ENCODE peak calls at places on chromosomes 13 and 19, in four cellular contexts. T, J, Z and L are unnamed samples.

GRCh38 chr19:4775627-4776152 is 15.8 kb upstream of the FEM1A start:
- DNase-seq in T (no peak), J (no peak), Z (no peak), L (no peak)

GRCh38 chr19:2722541-2723344 is 1.6 kb upstream of the DIRAS1 start:
- DNase-seq in T (peak; percentile 34), J (no peak), Z (peak; percentile 56), L (peak; percentile 68)

GRCh38 chr19:46748325-46749109 is 2.3 kb upstream of the STRN4 start:
- DNase-seq in T (peak; percentile 78), J (peak; percentile 58), Z (peak; percentile 66), L (no peak)

GRCh38 chr13:74003374-74003773 is 130.8 kb downstream of the KLF12 start:
- DNase-seq in T (no peak), J (no peak), Z (no peak), L (no peak)

GRCh38 chr19:45815501-45816216 is 551 bp upstream of the RSPH6A start:
- DNase-seq in T (peak; percentile 89), J (no peak), Z (peak; percentile 58), L (no peak)

GRCh38 chr19:48496959-48497727 is 14.5 kb downstream of the LMTK3 start:
- DNase-seq in T (no peak), J (no peak), Z (no peak), L (no peak)

GRCh38 chr13:76856141-76856571 is 30.0 kb downstream of the KCTD12 start:
- DNase-seq in T (no peak), J (no peak), Z (no peak), L (no peak)

GRCh38 chr19:38389101-38389925 is 816 bp downstream of the SPRED3 start:
- DNase-seq in T (peak; percentile 41), J (no peak), Z (peak; percentile 47), L (no peak)

GRCh38 chr13:111659236-111659635 is 338.8 kb downstream of the TEX29 start:
- DNase-seq in T (no peak), J (no peak), Z (no peak), L (no peak)

GRCh38 chr19:49780861-49781260 is 14.1 kb downstream of the AP2A1 start:
- DNase-seq in T (no peak), J (no peak), Z (no peak), L (no peak)

GRCh38 chr13:92589955-92590354 is 636.7 kb upstream of the GPC6 start:
- DNase-seq in T (no peak), J (no peak), Z (no peak), L (no peak)

GRCh38 chr19:28519950-28520861 is 692.7 kb downstream of the UQCRFS1 start:
- DNase-seq in T (no peak), J (no peak), Z (no peak), L (no peak)

GRCh38 chr13:21675095-21676007 is 4.5 kb downstream of the FGF9 start:
- DNase-seq in T (peak; percentile 59), J (no peak), Z (peak; percentile 67), L (no peak)

GRCh38 chr19:44401108-44401786 is at the start of gene ZNF285:
- DNase-seq in T (peak; percentile 97), J (peak; percentile 82), Z (peak; percentile 85), L (peak; percentile 92)

GRCh38 chr19:33240181-33240771 is 14.6 kb upstream of the SLC7A10 start:
- DNase-seq in T (no peak), J (no peak), Z (no peak), L (no peak)

GRCh38 chr19:16208847-16209246 is 11.1 kb downstream of the AP1M1 start:
- DNase-seq in T (no peak), J (no peak), Z (no peak), L (no peak)

GRCh38 chr19:42089772-42090171 is 13.8 kb downstream of the ZNF574 start:
- DNase-seq in T (no peak), J (no peak), Z (no peak), L (no peak)

GRCh38 chr19:45211751-45212381 is 33.3 kb downstream of the BLOC1S3 start:
- DNase-seq in T (no peak), J (no peak), Z (peak; percentile 22), L (no peak)

GRCh38 chr13:51849145-51850101 is 4.4 kb upstream of the TMEM272 start:
- DNase-seq in T (peak; percentile 58), J (no peak), Z (peak; percentile 48), L (no peak)

DNA sequence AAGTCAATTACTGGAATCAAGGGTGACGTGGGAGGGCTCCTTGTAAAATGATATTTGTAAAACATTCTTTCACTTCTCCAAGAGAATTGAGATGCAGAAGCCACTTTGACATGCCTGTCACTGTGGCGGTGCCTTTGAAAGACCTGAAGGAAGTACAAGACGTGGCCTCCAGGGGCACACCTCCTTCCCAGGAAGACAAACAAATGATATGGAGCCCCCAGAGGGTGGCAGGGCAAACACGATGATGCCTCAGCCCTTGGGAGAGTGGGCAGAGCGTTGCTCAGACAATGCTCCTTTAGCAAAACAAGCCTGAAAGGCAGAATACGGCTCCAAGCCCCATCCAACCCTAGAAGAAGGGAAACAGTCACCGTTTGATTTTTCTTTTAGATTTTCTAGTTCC is 9.3 kb upstream of the ATP12A start:
- DNase-seq in T (peak; percentile 28), J (no peak), Z (no peak), L (no peak)
- TF ChIP-seq CTCF in T (no peak), J (no peak), Z (no peak), L (no peak)

GRCh38 chr13:26255717-26256277 is 1.9 kb downstream of the CDK8 start:
- DNase-seq in T (peak; percentile 13), J (no peak), Z (no peak), L (no peak)
- TF ChIP-seq CTCF in T (peak; percentile 40), J (no peak), Z (peak; percentile 66), L (no peak)

GRCh38 chr13:29991343-29991742 is 140.9 kb upstream of the UBL3 start:
- DNase-seq in T (no peak), J (no peak), Z (no peak), L (no peak)
- TF ChIP-seq CTCF in T (no peak), J (no peak), Z (no peak), L (no peak)

GRCh38 chr13:113086031-113086750 is 19.4 kb upstream of the F7 start:
- DNase-seq in T (no peak), J (no peak), Z (no peak), L (no peak)

GRCh38 chr13:113083402-113084061 is 22.1 kb upstream of the F7 start:
- DNase-seq in T (no peak), J (no peak), Z (no peak), L (peak; percentile 81)

GRCh38 chr13:113083022-113083373 is 22.6 kb upstream of the F7 start:
- DNase-seq in T (no peak), J (no peak), Z (no peak), L (peak; percentile 39)

GRCh38 chr13:113084943-113085540 is 20.5 kb upstream of the F7 start:
- DNase-seq in T (no peak), J (no peak), Z (no peak), L (no peak)

DNA sequence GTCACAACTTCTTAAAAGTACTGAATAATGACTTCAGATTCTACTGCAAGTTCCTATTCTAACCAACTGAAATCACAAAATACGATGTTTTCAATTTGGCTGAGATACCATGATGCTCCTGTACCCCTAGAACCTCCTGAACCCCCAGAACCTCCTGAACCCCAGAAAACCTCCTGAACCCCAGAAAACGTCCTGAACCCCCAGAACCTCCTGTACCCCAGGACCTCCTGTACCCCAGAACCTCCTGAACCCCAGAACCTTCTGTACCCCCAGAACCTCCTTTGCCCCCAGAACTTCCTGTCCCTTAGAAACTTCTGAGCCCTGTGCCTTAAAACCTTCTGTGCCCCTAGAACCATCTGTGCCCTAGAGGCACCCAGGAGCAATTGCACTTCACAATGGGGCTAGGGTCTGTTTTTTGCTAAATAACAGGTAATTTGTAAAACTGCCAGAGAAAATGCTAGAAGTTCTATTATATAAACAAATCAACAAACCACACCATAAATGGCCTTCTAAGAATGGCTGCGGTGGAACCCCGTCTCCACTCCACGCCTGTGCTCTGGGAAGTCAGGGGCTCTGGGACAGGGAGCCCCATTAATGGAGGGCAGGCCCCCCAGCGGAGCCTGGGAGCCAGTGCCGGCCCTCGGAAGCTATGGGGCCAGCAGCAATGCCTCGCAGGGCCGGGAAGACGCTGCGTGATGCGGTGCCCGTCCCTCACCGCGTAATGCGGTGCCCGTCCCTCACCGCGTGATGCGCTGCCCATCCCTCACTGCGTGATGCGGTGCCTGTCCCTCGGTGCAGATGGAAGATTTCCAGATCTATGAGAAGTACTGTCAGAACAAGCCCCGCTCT is 21.3 kb upstream of the F7 start:
- DNase-seq in T (no peak), J (no peak), Z (no peak), L (peak; percentile 27)
- TF ChIP-seq CTCF in T (peak; percentile 16), J (no peak), Z (no peak), L (no peak)